ENCODE peak calls at places on chromosome 21, in eight cellular contexts. K is hepatocyte; L is adipocyte; S is naive thymus-derived CD8-positive, alpha-beta T cell; E is activated CD8-positive, alpha-beta memory T cell treated with anti-CD3 and anti-CD28 coated beads, Interleukin-2, amount 50 U/mL, for 48 hours; B is left colon; U is cardiac fibroblast; X is activated naive CD4-positive, alpha-beta T cell treated with anti-CD3 and anti-CD28 coated beads for 36 hours. Q is an unnamed sample.

GRCh38 chr21:33286600-33287456 is 20.7 kb downstream of the IL10RB start:
- DNase-seq in K (no peak), L (peak; percentile 83), S (no peak), E (no peak), B (no peak), U (peak; percentile 81), X (no peak), Q (no peak)

GRCh38 chr21:45286671-45287437 is 841 bp downstream of the POFUT2 start:
- DNase-seq in K (peak; percentile 64), L (peak; percentile 47), S (peak; percentile 48), E (peak; percentile 38), B (peak; percentile 24), U (no peak), X (peak; percentile 2), Q (no peak)

GRCh38 chr21:44874240-44874496 is 678 bp upstream of the PTTG1IP start:
- DNase-seq in K (no peak), L (no peak), S (no peak), E (no peak), B (no peak), U (peak; percentile 58), X (no peak), Q (no peak)

GRCh38 chr21:44082648-44083436 is 24.4 kb upstream of the PWP2 start:
- DNase-seq in K (peak; percentile 63), L (no peak), S (no peak), E (peak; percentile 59), B (no peak), U (no peak), X (peak; percentile 39), Q (no peak)

GRCh38 chr21:38945536-38946245 is 140.0 kb downstream of the ETS2 start:
- DNase-seq in K (no peak), L (no peak), S (no peak), E (no peak), B (no peak), U (no peak), X (no peak), Q (no peak)

GRCh38 chr21:25467891-25468290 is 139.4 kb downstream of the MRPL39 start:
- DNase-seq in K (no peak), L (peak; percentile 38), S (no peak), E (no peak), B (no peak), U (peak; percentile 19), X (no peak), Q (no peak)

GRCh38 chr21:19853709-19854575 is 1144.3 kb upstream of the NCAM2 start:
- DNase-seq in K (peak; percentile 5), L (no peak), S (no peak), E (no peak), B (no peak), U (no peak), X (no peak), Q (no peak)

GRCh38 chr21:41282412-41282811 is 34.2 kb upstream of the FAM3B start:
- DNase-seq in K (no peak), L (no peak), S (no peak), E (no peak), B (no peak), U (no peak), X (no peak), Q (no peak)

GRCh38 chr21:31872452-31873274 is at the start of gene HUNK:
- DNase-seq in K (peak; percentile 76), L (peak; percentile 76), S (no peak), E (peak; percentile 61), B (peak; percentile 67), U (peak; percentile 12), X (peak; percentile 17), Q (no peak)

GRCh38 chr21:16304700-16305099 is 574.9 kb downstream of the USP25 start:
- DNase-seq in K (no peak), L (no peak), S (no peak), E (no peak), B (no peak), U (no peak), X (no peak), Q (no peak)

GRCh38 chr21:36150192-36150711 is 6.4 kb upstream of the DOP1B start:
- DNase-seq in K (no peak), L (peak; percentile 23), S (no peak), E (no peak), B (no peak), U (peak; percentile 37), X (peak; percentile 17), Q (no peak)

GRCh38 chr21:33362044-33362555 is 37.3 kb downstream of the IFNAR1 start:
- DNase-seq in K (peak; percentile 28), L (no peak), S (peak; percentile 90), E (peak; percentile 61), B (peak; percentile 65), U (no peak), X (peak; percentile 75), Q (peak; percentile 91)

GRCh38 chr21:35291963-35292627 is 243.0 kb upstream of the RUNX1 start:
- DNase-seq in K (no peak), L (peak; percentile 47), S (no peak), E (no peak), B (no peak), U (no peak), X (no peak), Q (no peak)

GRCh38 chr21:39392981-39393380 is 44.1 kb upstream of the HMGN1 start:
- DNase-seq in K (no peak), L (no peak), S (no peak), E (no peak), B (no peak), U (no peak), X (no peak), Q (no peak)

GRCh38 chr21:35189077-35189863 is 140.2 kb upstream of the RUNX1 start:
- DNase-seq in K (peak; percentile 30), L (peak; percentile 95), S (no peak), E (no peak), B (no peak), U (peak; percentile 70), X (no peak), Q (no peak)

GRCh38 chr21:17435565-17436543 is 77.0 kb upstream of the CXADR start:
- DNase-seq in K (no peak), L (no peak), S (no peak), E (no peak), B (no peak), U (peak; percentile 5), X (no peak), Q (no peak)

GRCh38 chr21:42659416-42660117 is 6.1 kb downstream of the PDE9A start:
- DNase-seq in K (no peak), L (no peak), S (no peak), E (no peak), B (no peak), U (no peak), X (no peak), Q (no peak)

GRCh38 chr21:32102426-32102825 is 176.4 kb downstream of the MIS18A start:
- DNase-seq in K (no peak), L (no peak), S (no peak), E (no peak), B (no peak), U (no peak), X (no peak), Q (no peak)

GRCh38 chr21:46334351-46335140 is 10.6 kb downstream of the PCNT start:
- DNase-seq in K (no peak), L (no peak), S (peak; percentile 1), E (no peak), B (no peak), U (no peak), X (no peak), Q (no peak)

GRCh38 chr21:42302292-42302650 is 12.9 kb downstream of the TFF3 start:
- DNase-seq in K (no peak), L (no peak), S (no peak), E (no peak), B (peak; percentile 20), U (no peak), X (no peak), Q (no peak)

GRCh38 chr21:17514124-17514481 is 1.3 kb downstream of the CXADR start:
- DNase-seq in K (peak; percentile 24), L (no peak), S (no peak), E (no peak), B (no peak), U (peak; percentile 39), X (no peak), Q (no peak)

GRCh38 chr21:45423201-45423955 is 18.4 kb downstream of the COL18A1 start:
- DNase-seq in K (no peak), L (no peak), S (peak; percentile 42), E (no peak), B (no peak), U (no peak), X (no peak), Q (no peak)

GRCh38 chr21:15010645-15011044 is 54.2 kb downstream of the NRIP1 start:
- DNase-seq in K (no peak), L (no peak), S (no peak), E (no peak), B (no peak), U (no peak), X (no peak), Q (no peak)

GRCh38 chr21:35217504-35218060 is 168.5 kb upstream of the RUNX1 start:
- DNase-seq in K (peak; percentile 52), L (peak; percentile 71), S (no peak), E (no peak), B (no peak), U (peak; percentile 95), X (peak; percentile 82), Q (no peak)

GRCh38 chr21:25750085-25750484 is 15.3 kb downstream of the GABPA start:
- DNase-seq in K (no peak), L (no peak), S (no peak), E (no peak), B (no peak), U (no peak), X (peak; percentile 8), Q (no peak)

GRCh38 chr21:31343680-31344480 is at the start of gene TIAM1:
- DNase-seq in K (peak; percentile 67), L (peak; percentile 75), S (no peak), E (peak; percentile 66), B (peak; percentile 39), U (peak; percentile 79), X (peak; percentile 58), Q (peak; percentile 93)

GRCh38 chr21:41671859-41672542 is 94.9 kb downstream of the RIPK4 start:
- DNase-seq in K (no peak), L (no peak), S (peak; percentile 36), E (no peak), B (no peak), U (no peak), X (no peak), Q (no peak)

GRCh38 chr21:36330904-36331303 is 10.9 kb downstream of the MORC3 start:
- DNase-seq in K (peak; percentile 53), L (peak; percentile 79), S (peak; percentile 70), E (no peak), B (peak; percentile 45), U (peak; percentile 69), X (peak; percentile 71), Q (no peak)

GRCh38 chr21:44930543-44930981 is 9.3 kb upstream of the SLX9 start:
- DNase-seq in K (no peak), L (peak; percentile 30), S (peak; percentile 88), E (peak; percentile 75), B (no peak), U (peak; percentile 49), X (peak; percentile 77), Q (no peak)

GRCh38 chr21:14482165-14482564 is 64.0 kb downstream of the SAMSN1 start:
- DNase-seq in K (no peak), L (no peak), S (no peak), E (no peak), B (no peak), U (no peak), X (peak; percentile 55), Q (no peak)

GRCh38 chr21:42298237-42298636 is 17.0 kb downstream of the TFF3 start:
- DNase-seq in K (peak; percentile 58), L (no peak), S (no peak), E (no peak), B (no peak), U (no peak), X (no peak), Q (no peak)

GRCh38 chr21:43375827-43376795 is 50.8 kb downstream of the SIK1 start:
- DNase-seq in K (no peak), L (no peak), S (peak; percentile 53), E (no peak), B (no peak), U (no peak), X (no peak), Q (no peak)

GRCh38 chr21:28834335-28835238 is 158.1 kb downstream of the LTN1 start:
- DNase-seq in K (no peak), L (no peak), S (no peak), E (no peak), B (peak; percentile 44), U (no peak), X (no peak), Q (no peak)

GRCh38 chr21:34313116-34313515 is 50.7 kb upstream of the KCNE2 start:
- DNase-seq in K (no peak), L (no peak), S (no peak), E (no peak), B (no peak), U (peak; percentile 28), X (no peak), Q (no peak)